ENCODE peak calls at places on chromosomes 11 and 22, in five cellular contexts. Z, I, M, J and W are unnamed samples.

GRCh38 chr11:134252539-134253188 is 488 bp downstream of the THYN1 start:
- DNase-seq in Z (no peak), J (peak), I (no peak), M (peak), W (no peak)

GRCh38 chr22:23527971-23528740 is 51.9 kb downstream of the IGLL1 start:
- DNase-seq in M (no peak), J (no peak), I (no peak), Z (no peak), W (no peak)

GRCh38 chr11:67290801-67291200 is 1.7 kb downstream of the ANKRD13D start:
- DNase-seq in M (no peak), J (no peak), I (peak), Z (peak), W (peak)

GRCh38 chr11:34181254-34181653 is 75.8 kb downstream of the NAT10 start:
- DNase-seq in J (no peak), Z (no peak), I (no peak), M (no peak), W (no peak)

GRCh38 chr11:60887531-60887930 is 18.9 kb downstream of the PRPF19 start:
- DNase-seq in Z (no peak), M (peak), I (peak), J (peak), W (no peak)

GRCh38 chr11:119903821-119904220 is 174.8 kb upstream of the NECTIN1 start:
- DNase-seq in Z (no peak), I (no peak), J (no peak), M (no peak), W (no peak)

GRCh38 chr11:61549177-61549576 is 31.7 kb downstream of the SYT7 start:
- DNase-seq in M (no peak), I (no peak), J (no peak), Z (no peak), W (no peak)

GRCh38 chr11:30015725-30016449 is 943 bp downstream of the KCNA4 start:
- DNase-seq in Z (peak), I (no peak), J (no peak), M (no peak), W (no peak)

GRCh38 chr11:7246179-7246578 is 5.5 kb upstream of the SYT9 start:
- DNase-seq in Z (no peak), J (no peak), M (no peak), I (no peak), W (no peak)

GRCh38 chr22:30421695-30422480 is 3.7 kb upstream of the MTFP1 start:
- DNase-seq in I (no peak), Z (peak), M (no peak), J (peak), W (no peak)

GRCh38 chr11:90197377-90197776 is 25.5 kb downstream of the CHORDC1 start:
- DNase-seq in I (no peak), J (no peak), M (no peak), Z (no peak), W (no peak)

GRCh38 chr22:22087854-22088657 is 105.5 kb upstream of the TOP3B start:
- DNase-seq in Z (no peak), M (no peak), J (no peak), I (no peak), W (no peak)

GRCh38 chr11:74783241-74783871 is 34.7 kb downstream of the RNF169 start:
- DNase-seq in J (peak), M (no peak), I (no peak), Z (no peak), W (no peak)

GRCh38 chr11:67044496-67044895 is 12.2 kb upstream of the RHOD start:
- DNase-seq in J (no peak), I (no peak), Z (no peak), M (no peak), W (no peak)

GRCh38 chr11:79198203-79198897 is 242.5 kb downstream of the TENM4 start:
- DNase-seq in I (no peak), M (peak), J (no peak), Z (no peak), W (no peak)

GRCh38 chr22:42315392-42315756 is 44.9 kb upstream of the TCF20 start:
- DNase-seq in I (no peak), M (no peak), J (no peak), Z (no peak), W (no peak)

GRCh38 chr22:46763051-46763705 is 728 bp downstream of the TBC1D22A start:
- DNase-seq in M (no peak), I (peak), Z (peak), J (no peak), W (peak)

GRCh38 chr11:47995318-47995717 is 15.0 kb downstream of the PTPRJ start:
- DNase-seq in M (no peak), I (no peak), Z (no peak), J (no peak), W (no peak)

GRCh38 chr22:35258144-35258988 is 1.1 kb downstream of the HMGXB4 start:
- DNase-seq in J (no peak), M (peak), Z (no peak), I (no peak), W (no peak)

GRCh38 chr11:61679301-61679700 is 890 bp upstream of the DAGLA start:
- DNase-seq in I (no peak), J (no peak), Z (no peak), M (no peak), W (no peak)

GRCh38 chr22:31870890-31871289 is 73.4 kb upstream of the YWHAH start:
- DNase-seq in J (peak), I (no peak), Z (no peak), M (no peak), W (no peak)

GRCh38 chr22:46576556-46577351 is 39.3 kb upstream of the CELSR1 start:
- DNase-seq in M (peak), J (no peak), Z (peak), I (peak), W (peak)

GRCh38 chr11:73143126-73143838 is 1.2 kb upstream of the FCHSD2 start:
- DNase-seq in Z (no peak), I (no peak), J (no peak), M (peak), W (no peak)

GRCh38 chr11:122900803-122901202 is 18.2 kb downstream of the JHY start:
- DNase-seq in J (peak), Z (no peak), I (no peak), M (no peak), W (no peak)

GRCh38 chr11:61534025-61534900 is 25.7 kb downstream of the LRRC10B start:
- DNase-seq in I (no peak), J (no peak), M (no peak), Z (no peak), W (no peak)

GRCh38 chr11:120912504-120912903 is 111.4 kb upstream of the TBCEL start:
- DNase-seq in I (no peak), J (peak), M (peak), Z (no peak), W (no peak)

GRCh38 chr11:112398798-112399197 is 138.1 kb upstream of the PLET1 start:
- DNase-seq in J (no peak), M (no peak), Z (no peak), I (no peak), W (no peak)

GRCh38 chr22:20130739-20131592 is 638 bp upstream of the ZDHHC8 start:
- DNase-seq in M (peak), I (peak), Z (peak), J (peak), W (peak)

GRCh38 chr11:59436169-59436568 is at the start of gene OR5A1:
- DNase-seq in I (no peak), J (no peak), M (no peak), Z (no peak), W (no peak)

GRCh38 chr11:59437770-59438169 is 1.5 kb downstream of the OR5A1 start:
- DNase-seq in I (no peak), M (no peak), Z (no peak), J (no peak), W (no peak)
- H3K27ac ChIP-seq in I (no peak), M (no peak), Z (no peak), J (no peak), W (no peak)

DNA sequence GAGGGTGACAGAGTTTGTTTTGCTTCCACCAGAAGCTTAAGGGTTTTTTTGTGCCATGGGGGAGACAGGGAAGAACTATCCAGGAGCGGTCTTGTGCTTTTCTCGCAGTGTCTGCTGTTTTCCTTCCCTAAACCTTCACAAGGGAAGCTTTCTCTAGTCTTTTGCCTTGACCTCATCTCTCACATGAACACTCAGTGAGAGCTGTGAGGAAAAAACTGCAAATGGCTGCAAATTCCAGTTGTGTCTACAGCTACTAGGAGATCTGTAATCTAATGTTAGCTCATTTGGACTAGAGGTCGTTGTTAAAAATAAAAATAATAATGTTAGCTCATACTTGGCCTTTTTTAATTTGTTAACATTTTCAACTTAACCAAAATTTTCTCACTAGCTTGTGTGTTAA is 264.7 kb upstream of the SESN3 start:
- DNase-seq in I (no peak), Z (no peak), M (no peak), J (no peak), W (no peak)
- TF ChIP-seq CTCF in I (no peak), Z (no peak), M (no peak), J (no peak), W (no peak)

GRCh38 chr22:17806437-17806836 is 32.2 kb upstream of the BID start:
- DNase-seq in J (no peak), Z (no peak), I (no peak), M (no peak), W (no peak)
- H3K27ac ChIP-seq in J (no peak), Z (no peak), I (peak), M (no peak), W (no peak)

DNA sequence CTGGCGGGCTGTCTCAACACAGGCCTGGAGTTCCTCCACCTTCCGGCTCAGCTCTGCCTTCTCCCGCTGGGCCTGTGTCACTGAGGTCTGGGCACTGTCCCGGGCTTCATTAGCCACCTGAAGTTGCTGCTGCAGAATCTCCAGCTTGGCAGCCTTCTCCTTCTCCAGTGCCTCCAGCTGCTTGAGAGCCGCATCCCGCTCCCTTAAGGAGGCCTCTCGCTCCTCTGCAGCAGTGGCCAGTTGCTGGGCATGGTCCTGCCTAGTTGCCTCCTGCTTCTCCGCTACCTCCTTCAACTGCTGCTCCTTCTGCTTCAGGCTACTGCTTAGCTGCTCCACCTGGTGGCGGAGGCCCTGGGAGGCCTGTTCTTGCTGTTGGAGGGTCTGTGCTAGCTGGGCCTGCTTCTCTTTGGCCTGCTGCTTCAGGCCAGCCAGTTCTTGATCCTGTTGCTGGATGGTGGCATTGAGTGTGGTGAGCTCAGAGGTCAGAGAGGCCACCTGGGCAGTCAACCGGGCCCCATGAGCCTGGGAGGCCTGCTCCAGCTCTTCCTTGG is 16.9 kb downstream of the IL18BP start:
- DNase-seq in J (peak), Z (no peak), I (no peak), M (peak), W (no peak)
- TF ChIP-seq CTCF in J (peak), Z (peak), I (peak), M (peak), W (peak)

DNA sequence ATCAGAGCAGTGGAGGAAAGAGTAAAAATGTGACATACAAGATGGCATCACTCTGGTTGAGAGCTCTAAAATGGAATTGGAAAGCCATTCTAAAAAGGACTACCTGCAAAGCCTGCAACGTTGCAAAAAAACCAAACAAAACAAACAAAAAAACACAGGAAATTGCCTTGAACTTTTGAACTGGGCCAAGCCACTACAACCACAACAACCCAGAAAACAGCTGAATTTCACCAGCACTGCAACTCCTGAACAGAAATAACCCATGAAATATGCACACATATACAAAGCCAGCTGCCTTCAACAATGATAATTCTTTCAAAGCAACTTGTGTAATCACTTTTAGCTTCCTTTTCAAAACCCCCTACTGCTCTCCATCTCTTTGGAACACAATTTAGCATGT is 326.6 kb upstream of the LRRC4C start:
- DNase-seq in M (no peak), Z (no peak), I (no peak), J (no peak), W (no peak)
- H3K27ac ChIP-seq in M (no peak), Z (no peak), I (no peak), J (no peak), W (no peak)

DNA sequence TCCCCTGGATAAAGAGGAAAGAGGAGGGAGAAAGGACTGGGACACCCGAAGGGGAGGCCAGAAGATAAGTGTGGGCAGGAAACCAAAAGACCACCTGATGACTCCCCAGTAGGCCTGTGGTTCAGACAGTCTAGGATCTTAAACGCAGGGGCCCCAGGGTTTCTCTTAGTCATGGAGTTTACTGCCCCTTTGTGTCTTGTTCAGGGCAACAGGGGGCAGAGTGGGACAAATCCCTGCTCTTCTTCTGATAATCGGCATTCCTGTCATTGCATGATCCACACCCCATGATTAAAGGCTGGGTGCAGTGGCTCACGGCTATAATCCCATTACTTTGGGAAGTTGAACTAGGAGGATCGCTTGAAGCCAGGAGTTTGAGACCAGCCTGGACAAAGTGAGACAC is 4.7 kb upstream of the TMPRSS13 start:
- DNase-seq in I (no peak), M (no peak), J (no peak), Z (no peak), W (no peak)
- TF ChIP-seq CTCF in I (no peak), M (no peak), J (no peak), Z (no peak), W (no peak)

GRCh38 chr11:9231848-9232177 is 33.3 kb downstream of the DENND5A start:
- DNase-seq in M (no peak), Z (no peak), I (no peak), J (peak), W (no peak)
- H3K27ac ChIP-seq in M (no peak), Z (no peak), I (peak), J (no peak), W (peak)

DNA sequence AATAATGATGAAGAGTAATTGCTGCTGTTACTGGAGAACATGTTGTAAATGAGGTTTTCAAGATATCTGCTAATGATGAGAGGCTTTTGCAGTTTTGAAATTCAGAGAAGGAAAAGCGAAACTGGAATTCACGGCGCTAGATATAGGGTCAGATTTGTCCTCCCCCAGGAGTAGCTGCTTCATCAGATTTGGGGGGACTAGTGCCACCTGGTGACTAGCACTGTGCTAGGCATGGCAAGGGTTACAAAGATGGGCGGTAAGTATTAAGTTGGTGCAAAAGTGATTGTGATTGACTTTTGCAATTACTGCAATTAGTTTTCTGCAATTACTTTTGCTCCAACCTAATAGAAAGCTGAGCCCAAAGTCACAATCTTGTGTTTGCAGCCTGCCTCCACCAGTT is 879.9 kb upstream of the TENM4 start:
- DNase-seq in Z (no peak), M (no peak), J (no peak), I (no peak), W (no peak)
- TF ChIP-seq CTCF in Z (no peak), M (no peak), J (peak), I (no peak), W (peak)